ENCODE peak calls at places on chromosomes 6 and 20, in six cellular contexts. Y is left ventricle myocardium inferior; U is fibroblast of lung; B is small intestine; C is heart right ventricle; M is CD4-positive, alpha-beta memory T cell. A is an unnamed sample.

GRCh38 chr6:87766211-87766610 is 64.2 kb upstream of the AKIRIN2 start:
- DNase-seq in Y (no peak), U (peak), B (no peak), C (no peak), M (no peak), A (no peak)

GRCh38 chr6:44699082-44699481 is 311.6 kb downstream of the CDC5L start:
- DNase-seq in Y (no peak), U (peak), B (no peak), C (no peak), M (no peak), A (no peak)

GRCh38 chr6:139135578-139136545 is 982 bp downstream of the HECA start:
- DNase-seq in Y (peak), U (no peak), B (peak), C (peak), M (peak), A (peak)

GRCh38 chr6:41680182-41680965 is 42.1 kb downstream of the MDFI start:
- DNase-seq in Y (no peak), U (no peak), B (no peak), C (no peak), M (no peak), A (no peak)

GRCh38 chr6:81750660-81751387 is 1.7 kb downstream of the TENT5A start:
- DNase-seq in Y (no peak), U (peak), B (peak), C (no peak), M (no peak), A (no peak)

GRCh38 chr6:45002390-45002789 is 325.7 kb upstream of the RUNX2 start:
- DNase-seq in Y (no peak), U (no peak), B (no peak), C (no peak), M (no peak), A (no peak)

GRCh38 chr6:117906905-117907599 is at the start of gene SLC35F1:
- DNase-seq in Y (peak), U (peak), B (peak), C (peak), M (no peak), A (peak)

GRCh38 chr20:24650091-24650490 is 180.7 kb downstream of the SYNDIG1 start:
- DNase-seq in Y (no peak), U (peak), B (no peak), C (no peak), M (no peak), A (no peak)

GRCh38 chr6:142842423-142843261 is 102.3 kb downstream of the HIVEP2 start:
- DNase-seq in Y (no peak), U (peak), B (no peak), C (no peak), M (peak), A (no peak)

GRCh38 chr6:134451529-134451928 is 133.6 kb upstream of the SGK1 start:
- DNase-seq in Y (no peak), U (no peak), B (no peak), C (no peak), M (no peak), A (no peak)

GRCh38 chr6:170455335-170455979 is 97.7 kb downstream of the PSMB1 start:
- DNase-seq in Y (no peak), U (no peak), B (no peak), C (no peak), M (no peak), A (no peak)

GRCh38 chr6:111002350-111002749 is 20.5 kb downstream of the RPF2 start:
- DNase-seq in Y (no peak), U (no peak), B (no peak), C (no peak), M (no peak), A (no peak)

GRCh38 chr6:30495993-30496392 is 6.7 kb downstream of the HLA-E start:
- DNase-seq in Y (no peak), U (no peak), B (no peak), C (no peak), M (no peak), A (no peak)

GRCh38 chr6:88490865-88491264 is 324.7 kb upstream of the CNR1 start:
- DNase-seq in Y (no peak), U (peak), B (no peak), C (no peak), M (no peak), A (peak)

GRCh38 chr20:25025986-25026605 is 31.8 kb downstream of the ACSS1 start:
- DNase-seq in Y (no peak), U (no peak), B (no peak), C (no peak), M (no peak), A (peak)

GRCh38 chr20:10216146-10216741 is 2.4 kb upstream of the SNAP25 start:
- DNase-seq in Y (no peak), U (peak), B (no peak), C (no peak), M (no peak), A (no peak)

GRCh38 chr20:20450461-20451027 is 82.6 kb downstream of the INSM1 start:
- DNase-seq in Y (peak), U (peak), B (no peak), C (peak), M (no peak), A (no peak)
- H3K27ac ChIP-seq in Y (peak), U (no peak), B (no peak), C (peak), M (no peak), A (no peak)

GRCh38 chr20:62732356-62732755 is 23.7 kb downstream of the NTSR1 start:
- DNase-seq in Y (no peak), U (no peak), B (no peak), C (no peak), M (no peak), A (no peak)
- H3K27ac ChIP-seq in Y (no peak), U (no peak), B (no peak), C (no peak), M (no peak), A (no peak)

DNA sequence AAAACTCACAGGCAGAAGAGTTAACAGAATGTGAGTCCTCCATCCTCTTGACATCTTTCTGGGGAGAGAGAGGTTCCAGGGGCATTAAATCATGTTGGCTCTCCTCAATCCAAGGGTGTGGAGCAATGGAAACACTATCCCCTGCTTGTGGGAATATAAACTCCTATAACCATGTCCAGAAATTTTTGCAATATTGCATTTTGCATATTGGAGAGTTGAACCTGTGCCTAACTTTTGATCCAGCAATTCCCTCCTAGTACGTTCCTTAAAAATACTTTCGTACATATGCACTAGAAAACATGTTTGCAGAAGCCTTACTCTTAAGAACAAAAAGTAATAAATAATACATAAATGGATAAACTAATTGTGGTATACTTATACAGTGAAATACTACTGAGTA is 56.3 kb upstream of the FAM184A start:
- DNase-seq in Y (no peak), U (no peak), B (no peak), C (no peak), M (no peak), A (no peak)
- H3K27ac ChIP-seq in Y (no peak), U (no peak), B (no peak), C (no peak), M (no peak), A (no peak)

GRCh38 chr20:47181056-47181862 is 175.2 kb downstream of the ZMYND8 start:
- DNase-seq in Y (no peak), U (peak), B (peak), C (no peak), M (no peak), A (peak)
- H3K27ac ChIP-seq in Y (no peak), U (no peak), B (no peak), C (no peak), M (no peak), A (no peak)

GRCh38 chr6:125304970-125305369 is 3.2 kb upstream of the HDDC2 start:
- DNase-seq in Y (no peak), U (no peak), B (no peak), C (no peak), M (no peak), A (no peak)

GRCh38 chr6:125310994-125311649 is 9.4 kb upstream of the HDDC2 start:
- DNase-seq in Y (no peak), U (peak), B (peak), C (no peak), M (no peak), A (no peak)

GRCh38 chr6:125307150-125307838 is 5.5 kb upstream of the HDDC2 start:
- DNase-seq in Y (no peak), U (peak), B (peak), C (no peak), M (no peak), A (no peak)

GRCh38 chr6:125306756-125307149 is 5.0 kb upstream of the HDDC2 start:
- DNase-seq in Y (no peak), U (no peak), B (no peak), C (no peak), M (no peak), A (no peak)

GRCh38 chr6:125307964-125308615 is 6.3 kb upstream of the HDDC2 start:
- DNase-seq in Y (no peak), U (no peak), B (peak), C (no peak), M (no peak), A (no peak)
- H3K27ac ChIP-seq in Y (no peak), U (no peak), B (no peak), C (no peak), M (no peak), A (no peak)

DNA sequence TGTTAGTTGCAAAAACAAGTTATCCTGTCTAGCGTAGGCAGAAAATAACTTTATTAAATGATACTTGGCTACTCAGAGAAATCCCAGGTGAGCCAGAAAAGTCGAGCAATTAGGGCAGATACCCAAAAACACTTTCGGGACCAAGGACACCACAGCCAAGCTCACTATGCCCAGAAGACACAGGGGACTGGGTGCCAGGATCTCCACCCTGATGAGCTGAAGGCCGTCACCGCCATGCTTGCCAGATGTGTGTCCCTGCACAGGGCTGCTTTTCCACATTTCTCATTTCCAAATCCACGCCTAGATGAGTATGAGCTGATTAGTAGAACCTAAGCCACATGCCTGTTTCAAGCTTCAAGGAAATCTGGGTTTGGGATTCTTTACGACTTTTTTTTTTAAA is 214.0 kb upstream of the SMLR1 start:
- DNase-seq in Y (no peak), U (no peak), B (no peak), C (no peak), M (no peak), A (no peak)
- H3K27ac ChIP-seq in Y (no peak), U (no peak), B (no peak), C (no peak), M (no peak), A (no peak)

GRCh38 chr6:39223535-39223934 is 5.7 kb downstream of the KCNK5 start:
- DNase-seq in Y (no peak), U (no peak), B (no peak), C (no peak), M (no peak), A (no peak)

GRCh38 chr6:39225946-39226437 is 3.3 kb downstream of the KCNK5 start:
- DNase-seq in Y (no peak), U (no peak), B (peak), C (no peak), M (peak), A (no peak)

GRCh38 chr6:39224523-39225182 is 4.6 kb downstream of the KCNK5 start:
- DNase-seq in Y (no peak), U (no peak), B (peak), C (no peak), M (no peak), A (no peak)

GRCh38 chr6:39225543-39225942 is 3.7 kb downstream of the KCNK5 start:
- DNase-seq in Y (no peak), U (no peak), B (peak), C (no peak), M (no peak), A (peak)

DNA sequence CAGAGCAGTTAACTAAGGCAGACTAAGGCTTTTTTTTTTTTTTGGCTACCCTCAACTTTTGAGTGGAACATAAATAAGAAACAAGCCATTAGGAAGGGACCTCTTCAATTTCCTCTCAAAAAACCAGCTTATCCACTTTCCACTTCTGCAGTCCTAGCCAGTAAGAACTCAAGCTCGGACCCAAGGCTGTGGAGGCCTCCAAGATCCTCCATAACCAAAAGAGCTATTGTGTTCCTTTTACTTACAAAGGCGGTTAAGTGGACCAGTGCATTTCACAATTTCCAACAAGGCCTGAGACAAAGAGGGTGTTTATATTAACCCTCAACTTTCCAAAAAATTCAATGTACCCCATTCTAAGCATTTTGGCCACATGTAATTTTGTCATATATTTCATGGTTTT is 5.2 kb downstream of the KCNK5 start:
- DNase-seq in Y (no peak), U (no peak), B (no peak), C (no peak), M (no peak), A (no peak)
- H3K27ac ChIP-seq in Y (no peak), U (no peak), B (no peak), C (no peak), M (no peak), A (peak)

GRCh38 chr6:10219510-10219909 is 195.4 kb downstream of the TFAP2A start:
- DNase-seq in Y (no peak), U (no peak), B (no peak), C (no peak), M (no peak), A (no peak)
- H3K27ac ChIP-seq in Y (no peak), U (no peak), B (no peak), C (no peak), M (no peak), A (no peak)

GRCh38 chr20:13286052-13286451 is 65.0 kb downstream of the ISM1 start:
- DNase-seq in Y (no peak), U (no peak), B (no peak), C (no peak), M (no peak), A (no peak)

GRCh38 chr20:13283869-13284268 is 62.8 kb downstream of the ISM1 start:
- DNase-seq in Y (no peak), U (no peak), B (no peak), C (no peak), M (no peak), A (no peak)

GRCh38 chr20:13286600-13286999 is 65.5 kb downstream of the ISM1 start:
- DNase-seq in Y (no peak), U (no peak), B (no peak), C (no peak), M (no peak), A (peak)

GRCh38 chr20:13285408-13285807 is 64.3 kb downstream of the ISM1 start:
- DNase-seq in Y (no peak), U (no peak), B (no peak), C (no peak), M (no peak), A (no peak)

DNA sequence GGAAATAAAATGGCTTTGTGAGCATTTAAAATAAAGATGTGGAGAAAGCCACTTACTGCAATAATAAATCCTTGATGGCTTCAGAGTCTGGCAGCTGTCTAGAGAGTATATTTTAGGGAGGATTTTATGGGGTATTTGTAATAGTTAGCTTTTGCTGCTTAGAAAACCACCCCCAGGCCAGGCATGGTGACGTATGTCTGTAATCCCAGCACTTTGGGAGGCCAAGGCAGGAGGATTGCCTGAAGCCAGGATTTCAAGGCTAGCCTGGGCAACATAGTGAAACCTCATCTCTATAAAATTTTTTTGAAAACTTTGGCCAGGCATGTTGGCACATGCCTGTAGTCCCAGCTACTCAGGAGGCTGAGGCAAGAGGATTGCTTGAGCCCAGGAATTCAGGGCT is 63.8 kb downstream of the ISM1 start:
- DNase-seq in Y (no peak), U (no peak), B (no peak), C (no peak), M (peak), A (no peak)
- H3K27ac ChIP-seq in Y (no peak), U (no peak), B (no peak), C (no peak), M (no peak), A (no peak)

A was measured in upper lobe of left lung.